ENCODE peak calls at places on chromosomes 16 and 17, in eight cellular contexts. Y, W, F, R, T, U, G and K are unnamed samples. For H3K9me3 and H3K4me1, the result is how much of the 10 kb centered on the place peaks cover.

GRCh38 chr16:47907109-47907508 is 248.7 kb downstream of the ABCC12 start:
- DNase-seq in Y (no peak), W (no peak), F (no peak), R (no peak), T (no peak), U (no peak), G (no peak), K (no peak)

GRCh38 chr17:32157225-32157624 is 14.9 kb downstream of the RHOT1 start:
- DNase-seq in Y (no peak), W (no peak), F (no peak), R (no peak), T (peak), U (no peak), G (no peak), K (no peak)

GRCh38 chr17:65355246-65355645 is 206.2 kb downstream of the AXIN2 start:
- DNase-seq in Y (no peak), W (no peak), F (no peak), R (no peak), T (peak), U (no peak), G (no peak), K (no peak)

GRCh38 chr17:57723427-57724037 is 21.6 kb downstream of the CCDC182 start:
- DNase-seq in Y (no peak), W (no peak), F (no peak), R (no peak), T (no peak), U (no peak), G (no peak), K (no peak)

GRCh38 chr17:73028311-73028755 is 64.2 kb downstream of the SLC39A11 start:
- DNase-seq in Y (no peak), W (no peak), F (no peak), R (no peak), T (no peak), U (no peak), G (no peak), K (no peak)

GRCh38 chr17:59107306-59107670 is 608 bp upstream of the TRIM37 start:
- DNase-seq in Y (no peak), W (no peak), F (no peak), R (no peak), T (no peak), U (no peak), G (no peak), K (no peak)

GRCh38 chr16:15518412-15519351 is 84.3 kb downstream of the BMERB1 start:
- DNase-seq in Y (peak), W (peak), F (peak), R (peak), T (peak), U (no peak), G (no peak), K (no peak)

GRCh38 chr17:80780381-80781187 is 211.1 kb upstream of the CHMP6 start:
- DNase-seq in Y (no peak), W (no peak), F (no peak), R (no peak), T (no peak), U (no peak), G (no peak), K (no peak)

GRCh38 chr17:15441315-15441714 is 26.1 kb downstream of the CDRT4 start:
- DNase-seq in Y (no peak), W (no peak), F (no peak), R (no peak), T (no peak), U (no peak), G (no peak), K (no peak)

GRCh38 chr16:88026964-88027938 is 76.0 kb downstream of the BANP start:
- DNase-seq in Y (no peak), W (no peak), F (no peak), R (no peak), T (no peak), U (peak), G (no peak), K (peak)

GRCh38 chr17:40378966-40379365 is 14.4 kb upstream of the GJD3 start:
- DNase-seq in Y (no peak), W (no peak), F (no peak), R (no peak), T (no peak), U (no peak), G (no peak), K (no peak)

DNA sequence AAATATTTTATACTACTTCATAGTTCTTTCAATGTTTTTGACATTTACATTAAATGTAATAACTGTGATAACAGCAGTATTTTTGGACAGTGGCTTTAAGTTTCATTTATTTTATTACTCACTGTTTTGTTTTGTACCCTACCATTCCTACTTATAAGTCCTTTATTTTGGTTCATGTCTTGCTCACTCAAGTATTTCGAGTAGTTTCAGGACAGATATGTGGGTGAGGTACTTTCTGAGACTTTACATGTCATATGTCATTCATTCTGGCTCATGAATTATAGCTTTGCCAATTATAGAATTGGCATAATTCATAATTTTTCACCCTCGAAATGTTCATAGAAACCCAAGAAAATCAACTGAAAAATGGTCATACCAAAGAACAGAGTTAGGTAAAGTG is 44.4 kb downstream of the PIK3R5 start:
- DNase-seq in Y (no peak), W (no peak), F (no peak), R (no peak), T (no peak), U (no peak), G (no peak), K (no peak)
- H3K9me3 ChIP-seq in Y (under half), W (under half), F (under half), R (under half), T (under half), U (under half), G (under half), K (under half)

GRCh38 chr16:29994613-29995329 is 646 bp downstream of the HIRIP3 start:
- DNase-seq in Y (peak), W (peak), F (no peak), R (peak), T (peak), U (peak), G (no peak), K (peak)

GRCh38 chr16:29996773-29997250 is 771 bp downstream of the INO80E start:
- DNase-seq in Y (no peak), W (no peak), F (no peak), R (no peak), T (no peak), U (peak), G (no peak), K (no peak)

GRCh38 chr16:29995330-29995910 is at the start of gene HIRIP3:
- DNase-seq in Y (peak), W (peak), F (peak), R (peak), T (peak), U (peak), G (peak), K (peak)

GRCh38 chr16:29993903-29994612 is 1.4 kb downstream of the HIRIP3 start:
- DNase-seq in Y (no peak), W (no peak), F (no peak), R (no peak), T (no peak), U (no peak), G (no peak), K (no peak)

DNA sequence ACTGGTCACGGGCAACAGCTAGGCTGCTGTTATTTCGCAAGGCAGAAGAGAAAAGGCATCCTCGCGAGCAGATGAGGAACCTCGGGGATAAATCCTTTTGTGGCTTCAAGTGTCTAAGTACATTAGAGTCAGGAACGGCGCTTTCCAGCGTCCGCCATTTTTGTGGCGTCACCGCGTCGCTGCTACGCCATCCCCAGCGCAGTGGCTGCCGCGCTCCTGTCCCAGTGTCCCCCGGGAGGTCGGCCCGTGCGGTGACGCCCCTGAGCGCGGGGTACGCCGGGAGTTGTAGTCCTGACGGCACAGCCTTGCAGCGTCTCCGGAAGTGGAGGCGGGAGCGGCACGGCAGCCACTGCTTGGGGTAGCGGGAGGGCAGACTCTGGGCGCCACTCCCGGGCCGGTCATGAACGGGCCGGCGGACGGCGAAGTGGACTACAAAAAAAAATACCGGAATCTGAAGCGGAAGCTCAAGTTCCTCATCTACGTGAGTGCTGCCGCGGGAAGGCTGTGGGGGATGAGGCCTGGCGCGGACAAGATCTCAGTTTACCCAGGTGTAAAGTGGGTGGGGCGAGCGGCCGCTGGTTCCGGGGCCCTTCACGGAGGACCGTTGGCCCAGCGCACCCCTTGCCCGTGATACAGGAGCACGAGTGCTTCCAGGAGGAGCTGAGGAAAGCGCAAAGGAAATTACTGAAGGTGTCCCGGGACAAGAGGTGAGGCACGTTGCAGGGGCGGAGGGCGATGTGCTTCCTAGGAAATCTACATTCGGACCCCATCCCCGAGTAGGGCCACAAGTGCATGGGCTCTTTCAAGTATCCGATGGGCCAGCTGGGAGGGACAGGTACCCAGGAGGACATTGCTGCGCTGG is at the start of gene INO80E:
- DNase-seq in Y (peak), W (peak), F (peak), R (peak), T (peak), U (peak), G (peak), K (peak)
- TF ChIP-seq CTCF in Y (no peak), W (no peak), F (no peak), R (no peak), T (no peak), U (peak), G (no peak), K (no peak)

GRCh38 chr16:85611205-85611454 is 2.0 kb upstream of the GSE1 start:
- DNase-seq in Y (no peak), W (no peak), F (no peak), R (no peak), T (no peak), U (peak), G (no peak), K (no peak)
- H3K4me1 ChIP-seq in Y (under half), W (half or more), F (under half), R (under half), T (under half), U (half or more), G (half or more), K (under half)

GRCh38 chr17:82943339-82943738 is 103.5 kb upstream of the ZNF750 start:
- DNase-seq in Y (no peak), W (no peak), F (no peak), R (no peak), T (no peak), U (peak), G (no peak), K (no peak)
- H3K9me3 ChIP-seq in Y (under half), W (under half), F (half or more), R (under half), T (under half), U (half or more), G (under half), K (under half)

GRCh38 chr17:77208217-77208808 is 67.5 kb downstream of the SEC14L1 start:
- DNase-seq in Y (peak), W (peak), F (no peak), R (no peak), T (no peak), U (no peak), G (no peak), K (no peak)
- TF ChIP-seq CTCF in Y (peak), W (no peak), F (peak), R (peak), T (no peak), U (peak), G (peak), K (no peak)

GRCh38 chr16:30571444-30572322 is at the start of gene ZNF688:
- DNase-seq in Y (peak), W (peak), F (peak), R (peak), T (peak), U (peak), G (peak), K (peak)
- H3K4me1 ChIP-seq in Y (under half), W (under half), F (under half), R (under half), T (under half), U (under half), G (under half), K (under half)

GRCh38 chr16:49075709-49076108 is 205.9 kb downstream of the CBLN1 start:
- DNase-seq in Y (no peak), W (no peak), F (no peak), R (no peak), T (no peak), U (no peak), G (no peak), K (no peak)
- H3K9me3 ChIP-seq in Y (under half), W (under half), F (under half), R (under half), T (under half), U (half or more), G (under half), K (under half)